ENCODE peak calls at places on chromosome 19, in four cellular contexts. J, H, E and D are unnamed samples.

GRCh38 chr19:51123381-51124186 is 1.1 kb upstream of the SIGLEC9 start:
- DNase-seq in J (no peak), H (no peak), E (no peak), D (no peak)

GRCh38 chr19:48618278-48618915 is 581 bp downstream of the RPL18 start:
- DNase-seq in J (peak; percentile 47), H (no peak), E (no peak), D (no peak)

GRCh38 chr19:53254451-53255341 is at the start of gene ZNF677:
- DNase-seq in J (peak; percentile 91), H (no peak), E (peak; percentile 76), D (peak; percentile 30)

GRCh38 chr19:46944123-46944718 is 75.4 kb upstream of the NPAS1 start:
- DNase-seq in J (no peak), H (no peak), E (no peak), D (no peak)

GRCh38 chr19:48391100-48392005 is at the start of gene KDELR1:
- DNase-seq in J (peak; percentile 87), H (peak; percentile 78), E (peak; percentile 60), D (no peak)

GRCh38 chr19:31312004-31312403 is 37.2 kb downstream of the TSHZ3 start:
- DNase-seq in J (no peak), H (no peak), E (peak; percentile 87), D (no peak)

GRCh38 chr19:46815833-46816627 is 27.6 kb upstream of the SLC1A5 start:
- DNase-seq in J (no peak), H (no peak), E (no peak), D (no peak)

GRCh38 chr19:51258165-51258564 is 7.3 kb downstream of the SIGLECL1 start:
- DNase-seq in J (no peak), H (no peak), E (no peak), D (no peak)

GRCh38 chr19:38849746-38850230 is at the start of gene HNRNPL:
- DNase-seq in J (no peak), H (no peak), E (no peak), D (no peak)

GRCh38 chr19:31214086-31214485 is 135.2 kb downstream of the TSHZ3 start:
- DNase-seq in J (no peak), H (peak; percentile 80), E (peak; percentile 100), D (peak; percentile 93)

GRCh38 chr19:17560205-17560595 is 4.8 kb downstream of the COLGALT1 start:
- DNase-seq in J (no peak), H (no peak), E (peak; percentile 93), D (no peak)

GRCh38 chr19:39054091-39054470 is 21.7 kb upstream of the FBXO27 start:
- DNase-seq in J (no peak), H (no peak), E (no peak), D (no peak)

GRCh38 chr19:41997121-41997850 is 3.3 kb upstream of the ATP1A3 start:
- DNase-seq in J (peak; percentile 86), H (peak; percentile 95), E (peak; percentile 22), D (no peak)

GRCh38 chr19:49502866-49503581 is 6.8 kb downstream of the RPS11 start:
- DNase-seq in J (peak; percentile 84), H (peak; percentile 69), E (peak; percentile 81), D (peak; percentile 66)

GRCh38 chr19:33506498-33506897 is 15.1 kb downstream of the PEPD start:
- DNase-seq in J (no peak), H (no peak), E (no peak), D (no peak)

GRCh38 chr19:9789066-9789465 is 20.5 kb upstream of the ZNF846 start:
- DNase-seq in J (no peak), H (no peak), E (no peak), D (no peak)

GRCh38 chr19:30214651-30215051 is 157.5 kb upstream of the ZNF536 start:
- DNase-seq in J (no peak), H (no peak), E (no peak), D (no peak)

GRCh38 chr19:38401148-38401547 is 1.7 kb upstream of the FAM98C start:
- DNase-seq in J (no peak), H (no peak), E (peak; percentile 50), D (peak; percentile 26)

GRCh38 chr19:488505-489417 is 7.5 kb upstream of the MADCAM1 start:
- DNase-seq in J (peak; percentile 97), H (peak; percentile 83), E (peak; percentile 92), D (peak; percentile 76)

GRCh38 chr19:15669440-15669839 is 3.4 kb upstream of the CYP4F12 start:
- DNase-seq in J (no peak), H (no peak), E (no peak), D (no peak)

GRCh38 chr19:45973564-45974338 is at the start of gene NOVA2:
- DNase-seq in J (peak; percentile 78), H (peak; percentile 97), E (peak; percentile 36), D (no peak)

GRCh38 chr19:49570997-49571676 is 9.2 kb downstream of the NOSIP start:
- DNase-seq in J (peak; percentile 57), H (no peak), E (no peak), D (no peak)

GRCh38 chr19:47860602-47861297 is 1.7 kb downstream of the TPRX2 start:
- DNase-seq in J (no peak), H (no peak), E (no peak), D (no peak)

GRCh38 chr19:41531438-41532311 is 44.3 kb upstream of the CEACAM21 start:
- DNase-seq in J (no peak), H (peak; percentile 85), E (peak; percentile 31), D (no peak)

GRCh38 chr19:33678796-33679195 is 57.0 kb downstream of the CHST8 start:
- DNase-seq in J (no peak), H (no peak), E (no peak), D (no peak)

GRCh38 chr19:46107371-46107770 is 17.1 kb downstream of the IGFL3 start:
- DNase-seq in J (no peak), H (no peak), E (peak; percentile 28), D (no peak)

GRCh38 chr19:664913-665443 is 2.0 kb upstream of the RNF126 start:
- DNase-seq in J (peak; percentile 91), H (peak; percentile 86), E (peak; percentile 70), D (peak; percentile 20)

GRCh38 chr19:16594131-16594586 is 21.9 kb upstream of the SLC35E1 start:
- DNase-seq in J (no peak), H (no peak), E (no peak), D (no peak)

GRCh38 chr19:49602806-49603205 is 11.8 kb downstream of the PRR12 start:
- DNase-seq in J (no peak), H (no peak), E (no peak), D (no peak)

GRCh38 chr19:17289489-17289888 is 7.8 kb downstream of the ANKLE1 start:
- DNase-seq in J (peak; percentile 92), H (peak; percentile 89), E (peak; percentile 90), D (no peak)

GRCh38 chr19:45597425-45598111 is 4.4 kb downstream of the GPR4 start:
- DNase-seq in J (no peak), H (no peak), E (no peak), D (no peak)

GRCh38 chr19:35596366-35596999 is 10.5 kb downstream of the PMIS2 start:
- DNase-seq in J (no peak), H (peak; percentile 82), E (no peak), D (no peak)

GRCh38 chr19:35607661-35608060 is 4.9 kb upstream of the HAUS5 start:
- DNase-seq in J (no peak), H (no peak), E (no peak), D (no peak)

GRCh38 chr19:35601971-35602370 is 10.6 kb upstream of the HAUS5 start:
- DNase-seq in J (no peak), H (no peak), E (no peak), D (no peak)
- TF ChIP-seq CTCF in J (no peak), H (no peak), E (no peak), D (no peak)

GRCh38 chr19:19106061-19106551 is 32.2 kb downstream of the TMEM161A start:
- DNase-seq in J (peak; percentile 21), H (no peak), E (no peak), D (no peak)
- H3K4me3 ChIP-seq in J (peak overlapping the region; percentile 23), H (peak overlapping the region; percentile 47), E (no peak overlapping the region), D (peak overlapping the region; percentile 50)

GRCh38 chr19:11659612-11660011 is 62.3 kb downstream of the ZNF627 start:
- DNase-seq in J (no peak), H (no peak), E (peak; percentile 12), D (no peak)
- TF ChIP-seq CTCF in J (peak; percentile 24), H (no peak), E (peak; percentile 45), D (peak; percentile 11)

GRCh38 chr19:58304255-58304654 is 922 bp upstream of the ERVK3-1 start:
- DNase-seq in J (no peak), H (no peak), E (no peak), D (no peak)
- H3K4me3 ChIP-seq in J (peak overlapping the region; percentile 87), H (no peak overlapping the region), E (no peak overlapping the region), D (peak overlapping the region; percentile 95)

DNA sequence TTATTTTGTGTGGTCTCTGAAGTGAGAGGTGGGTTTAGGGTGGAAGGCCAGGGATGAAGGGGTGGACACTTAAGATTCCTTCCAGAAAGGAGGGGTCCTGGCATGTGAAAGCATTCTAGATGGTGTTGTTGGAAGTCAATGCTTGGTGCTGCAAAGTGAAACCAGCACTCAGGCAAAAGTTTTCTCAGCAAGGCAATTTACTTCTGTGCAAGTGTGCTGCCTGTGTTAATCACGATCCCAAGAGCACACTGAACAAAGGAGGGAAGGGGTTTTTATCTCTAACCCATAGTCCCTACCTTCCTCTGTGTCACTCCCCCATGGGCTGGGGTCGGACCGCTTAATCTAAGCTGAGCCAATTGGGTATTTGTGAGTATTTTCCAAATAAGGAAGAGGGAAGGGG is 1.3 kb downstream of the ZNF134 start:
- DNase-seq in J (no peak), H (no peak), E (no peak), D (no peak)
- TF ChIP-seq CTCF in J (no peak), H (no peak), E (no peak), D (no peak)

DNA sequence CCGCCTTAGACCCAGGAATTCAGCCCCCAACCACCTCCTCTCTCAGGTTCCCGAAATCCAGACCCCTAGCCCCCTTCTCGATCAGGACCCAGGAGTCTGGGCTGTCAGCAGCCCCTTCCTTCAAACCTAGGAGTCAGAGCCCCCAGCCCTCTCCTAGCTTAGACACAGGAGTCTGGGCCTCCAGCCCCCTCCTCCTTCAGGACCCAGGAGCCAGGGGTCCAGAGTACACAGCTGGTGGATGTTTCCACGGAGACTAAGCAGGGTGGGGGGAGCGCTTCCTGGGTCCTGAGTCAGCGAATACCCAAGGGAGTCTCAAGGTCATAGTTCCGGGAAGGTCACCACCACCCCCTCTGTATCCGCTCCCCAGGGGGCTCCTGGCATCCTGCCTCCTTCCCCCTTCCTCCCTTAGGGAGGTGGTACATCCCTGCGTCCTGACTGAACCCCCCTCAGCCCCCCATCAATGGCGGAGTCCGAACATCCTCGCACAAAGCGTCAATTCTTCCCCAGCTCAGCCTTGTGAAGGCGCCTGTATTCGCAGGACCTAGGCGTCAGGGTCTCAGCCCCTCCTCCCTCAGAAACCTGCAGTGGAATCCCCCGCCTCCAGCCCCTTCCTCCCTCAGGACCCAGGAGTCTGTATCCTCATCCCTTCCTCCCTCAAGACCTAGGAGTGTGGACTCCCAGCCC is 4.6 kb downstream of the CADM4 start:
- DNase-seq in J (peak; percentile 45), H (no peak), E (no peak), D (no peak)
- H3K4me3 ChIP-seq in J (peak overlapping the region; percentile 9), H (no peak overlapping the region), E (no peak overlapping the region), D (peak overlapping the region; percentile 51)

GRCh38 chr19:7921302-7921954 is 1.3 kb downstream of the SNAPC2 start:
- DNase-seq in J (no peak), H (no peak), E (no peak), D (no peak)

GRCh38 chr19:7921955-7922840 is 2.1 kb downstream of the SNAPC2 start:
- DNase-seq in J (no peak), H (no peak), E (no peak), D (no peak)

GRCh38 chr19:7920520-7921301 is 573 bp downstream of the SNAPC2 start:
- DNase-seq in J (peak; percentile 100), H (peak; percentile 41), E (peak; percentile 94), D (peak; percentile 68)

GRCh38 chr19:7918615-7919421 is 1.3 kb upstream of the SNAPC2 start:
- DNase-seq in J (no peak), H (no peak), E (no peak), D (no peak)

GRCh38 chr19:7919681-7920519 is at the start of gene SNAPC2:
- DNase-seq in J (peak; percentile 95), H (peak; percentile 60), E (peak; percentile 91), D (peak; percentile 49)
- TF ChIP-seq CTCF in J (no peak), H (no peak), E (no peak), D (no peak)